ENCODE peak calls at places on chromosome 3, in five cellular contexts. One of them, this sample, is unnamed.

GRCh38 chr3:99901200-99901926 is 83.7 kb downstream of the CMSS1 start:
- DNase-seq in K562: no peak
- DNase-seq in nephron progenitor cell: no peak
- DNase-seq in NCI-H226: peak; percentile 92
- DNase-seq in activated CD8-positive, alpha-beta memory T cell treated with anti-CD3 and anti-CD28 coated beads, Interleukin-2, amount 50 U/mL, for 48 hours: no peak
- DNase-seq in this sample: peak; percentile 36

GRCh38 chr3:71064976-71065763 is 518.4 kb downstream of the FOXP1 start:
- DNase-seq in K562: peak; percentile 70
- DNase-seq in nephron progenitor cell: peak; percentile 76
- DNase-seq in NCI-H226: peak; percentile 34
- DNase-seq in activated CD8-positive, alpha-beta memory T cell treated with anti-CD3 and anti-CD28 coated beads, Interleukin-2, amount 50 U/mL, for 48 hours: peak; percentile 80
- DNase-seq in this sample: peak; percentile 32

GRCh38 chr3:59374812-59375211 is 325.0 kb upstream of the CFAP20DC start:
- DNase-seq in K562: no peak
- DNase-seq in nephron progenitor cell: no peak
- DNase-seq in NCI-H226: no peak
- DNase-seq in activated CD8-positive, alpha-beta memory T cell treated with anti-CD3 and anti-CD28 coated beads, Interleukin-2, amount 50 U/mL, for 48 hours: no peak
- DNase-seq in this sample: no peak

GRCh38 chr3:16378415-16378814 is 113.4 kb downstream of the OXNAD1 start:
- DNase-seq in K562: no peak
- DNase-seq in nephron progenitor cell: no peak
- DNase-seq in NCI-H226: no peak
- DNase-seq in activated CD8-positive, alpha-beta memory T cell treated with anti-CD3 and anti-CD28 coated beads, Interleukin-2, amount 50 U/mL, for 48 hours: no peak
- DNase-seq in this sample: no peak

GRCh38 chr3:170734043-170734736 is 135.8 kb downstream of the RPL22L1 start:
- DNase-seq in K562: peak; percentile 39
- DNase-seq in nephron progenitor cell: no peak
- DNase-seq in NCI-H226: no peak
- DNase-seq in activated CD8-positive, alpha-beta memory T cell treated with anti-CD3 and anti-CD28 coated beads, Interleukin-2, amount 50 U/mL, for 48 hours: no peak
- DNase-seq in this sample: no peak

GRCh38 chr3:56282341-56282740 is 185.9 kb downstream of the ERC2 start:
- DNase-seq in K562: no peak
- DNase-seq in nephron progenitor cell: no peak
- DNase-seq in NCI-H226: no peak
- DNase-seq in activated CD8-positive, alpha-beta memory T cell treated with anti-CD3 and anti-CD28 coated beads, Interleukin-2, amount 50 U/mL, for 48 hours: no peak
- DNase-seq in this sample: no peak

GRCh38 chr3:116981088-116981487 is 271.5 kb downstream of the TUSC7 start:
- DNase-seq in K562: no peak
- DNase-seq in nephron progenitor cell: no peak
- DNase-seq in NCI-H226: no peak
- DNase-seq in activated CD8-positive, alpha-beta memory T cell treated with anti-CD3 and anti-CD28 coated beads, Interleukin-2, amount 50 U/mL, for 48 hours: no peak
- DNase-seq in this sample: no peak

GRCh38 chr3:83354205-83354604 is 1592.8 kb upstream of the GBE1 start:
- DNase-seq in K562: no peak
- DNase-seq in nephron progenitor cell: no peak
- DNase-seq in NCI-H226: no peak
- DNase-seq in activated CD8-positive, alpha-beta memory T cell treated with anti-CD3 and anti-CD28 coated beads, Interleukin-2, amount 50 U/mL, for 48 hours: no peak
- DNase-seq in this sample: no peak

GRCh38 chr3:129003578-129004112 is 2.5 kb downstream of the EFCC1 start:
- DNase-seq in K562: no peak
- DNase-seq in nephron progenitor cell: peak; percentile 37
- DNase-seq in NCI-H226: no peak
- DNase-seq in activated CD8-positive, alpha-beta memory T cell treated with anti-CD3 and anti-CD28 coated beads, Interleukin-2, amount 50 U/mL, for 48 hours: peak; percentile 71
- DNase-seq in this sample: no peak

GRCh38 chr3:195543642-195544536 is 764 bp upstream of the PPP1R2 start:
- DNase-seq in K562: peak; percentile 39
- DNase-seq in nephron progenitor cell: peak; percentile 44
- DNase-seq in NCI-H226: no peak
- DNase-seq in activated CD8-positive, alpha-beta memory T cell treated with anti-CD3 and anti-CD28 coated beads, Interleukin-2, amount 50 U/mL, for 48 hours: peak; percentile 64
- DNase-seq in this sample: no peak

GRCh38 chr3:53067571-53067970 is 21.7 kb upstream of the SFMBT1 start:
- DNase-seq in K562: no peak
- DNase-seq in nephron progenitor cell: no peak
- DNase-seq in NCI-H226: no peak
- DNase-seq in activated CD8-positive, alpha-beta memory T cell treated with anti-CD3 and anti-CD28 coated beads, Interleukin-2, amount 50 U/mL, for 48 hours: no peak
- DNase-seq in this sample: no peak

GRCh38 chr3:38107911-38108648 is 28.8 kb downstream of the ACAA1 start:
- DNase-seq in K562: no peak
- DNase-seq in nephron progenitor cell: no peak
- DNase-seq in NCI-H226: no peak
- DNase-seq in activated CD8-positive, alpha-beta memory T cell treated with anti-CD3 and anti-CD28 coated beads, Interleukin-2, amount 50 U/mL, for 48 hours: no peak
- DNase-seq in this sample: no peak

GRCh38 chr3:158419820-158420653 is 151.0 kb upstream of the MLF1 start:
- DNase-seq in K562: no peak
- DNase-seq in nephron progenitor cell: no peak
- DNase-seq in NCI-H226: no peak
- DNase-seq in activated CD8-positive, alpha-beta memory T cell treated with anti-CD3 and anti-CD28 coated beads, Interleukin-2, amount 50 U/mL, for 48 hours: no peak
- DNase-seq in this sample: no peak

GRCh38 chr3:23129817-23130216 is 73.3 kb upstream of the UBE2E2 start:
- DNase-seq in K562: no peak
- DNase-seq in nephron progenitor cell: no peak
- DNase-seq in NCI-H226: no peak
- DNase-seq in activated CD8-positive, alpha-beta memory T cell treated with anti-CD3 and anti-CD28 coated beads, Interleukin-2, amount 50 U/mL, for 48 hours: no peak
- DNase-seq in this sample: no peak

This sample was measured in MG63.